ENCODE peak calls at places on chromosome 12, in seven cellular contexts. Z, D, U, Q, X, L and F are unnamed samples.

GRCh38 chr12:65966852-65967593 is 142.7 kb downstream of the HMGA2 start:
- DNase-seq in Z (no peak), D (no peak), U (no peak), Q (no peak), X (no peak), L (no peak), F (no peak)

GRCh38 chr12:19382111-19382526 is 57.2 kb upstream of the AEBP2 start:
- DNase-seq in Z (peak; percentile 87), D (peak; percentile 80), U (no peak), Q (peak; percentile 24), X (peak; percentile 6), L (no peak), F (peak; percentile 75)

GRCh38 chr12:69932154-69932553 is 107.1 kb downstream of the MYRFL start:
- DNase-seq in Z (no peak), D (no peak), U (no peak), Q (no peak), X (no peak), L (no peak), F (no peak)

GRCh38 chr12:93466625-93467350 is 526 bp upstream of the MRPL42 start:
- DNase-seq in Z (no peak), D (no peak), U (no peak), Q (no peak), X (no peak), L (no peak), F (no peak)

GRCh38 chr12:130632582-130633174 is 83.4 kb downstream of the RIMBP2 start:
- DNase-seq in Z (no peak), D (no peak), U (no peak), Q (no peak), X (peak; percentile 26), L (no peak), F (no peak)

GRCh38 chr12:115584156-115584555 is 693.3 kb downstream of the MED13L start:
- DNase-seq in Z (peak; percentile 50), D (no peak), U (no peak), Q (no peak), X (no peak), L (no peak), F (no peak)

GRCh38 chr12:13425766-13426165 is 229.2 kb downstream of the EMP1 start:
- DNase-seq in Z (peak; percentile 90), D (peak; percentile 94), U (no peak), Q (no peak), X (no peak), L (no peak), F (peak; percentile 81)

GRCh38 chr12:16526693-16527092 is 79.3 kb downstream of the LMO3 start:
- DNase-seq in Z (peak; percentile 83), D (peak; percentile 65), U (no peak), Q (no peak), X (no peak), L (no peak), F (no peak)

GRCh38 chr12:30992381-30992780 is 65.8 kb downstream of the TSPAN11 start:
- DNase-seq in Z (no peak), D (no peak), U (no peak), Q (no peak), X (no peak), L (no peak), F (no peak)